ENCODE peak calls at places on chromosomes 11 and 22, in seven cellular contexts. L is AG04450; V is left colon; A is stimulated activated CD4-positive, alpha-beta T cell treated with anti-CD3 and anti-CD28 coated beads, Interleukin-1b, Interleukin-23, amount 100 ng/mL, for 24 hours; J is amniotic stem cell; O is activated CD4-positive, CD25-positive, alpha-beta regulatory T cell; D is stimulated activated naive B cell treated with anti-CD40 and anti-IgM and Interleukin-4, amounts not matched to agents 10 μg/mL and 1 μg/mL and 100 μg/mL, for 72 hours. H is an unnamed sample.

GRCh38 chr11:19577849-19578619 is 134.6 kb upstream of the NAV2 start:
- DNase-seq in L (no peak), V (peak), A (no peak), J (peak), O (no peak), D (no peak), H (no peak)

GRCh38 chr11:90589735-90590134 is 366.9 kb upstream of the CHORDC1 start:
- DNase-seq in L (no peak), V (no peak), A (no peak), J (no peak), O (no peak), D (no peak), H (no peak)

GRCh38 chr22:30127749-30128166 is 47.5 kb downstream of the HORMAD2 start:
- DNase-seq in L (peak), V (no peak), A (no peak), J (no peak), O (no peak), D (no peak), H (no peak)

GRCh38 chr11:45930951-45931563 is 8.6 kb downstream of the LARGE2 start:
- DNase-seq in L (no peak), V (no peak), A (no peak), J (no peak), O (no peak), D (no peak), H (no peak)

GRCh38 chr11:35158371-35159081 is 19.6 kb downstream of the CD44 start:
- DNase-seq in L (no peak), V (peak), A (no peak), J (no peak), O (no peak), D (no peak), H (no peak)

GRCh38 chr11:109939176-109939810 is 153.9 kb upstream of the ZC3H12C start:
- DNase-seq in L (peak), V (no peak), A (no peak), J (peak), O (no peak), D (no peak), H (no peak)

GRCh38 chr22:40156001-40156516 is 21.7 kb upstream of the TNRC6B start:
- DNase-seq in L (no peak), V (peak), A (no peak), J (peak), O (no peak), D (no peak), H (no peak)

GRCh38 chr11:28860898-28861297 is 752.7 kb downstream of the METTL15 start:
- DNase-seq in L (no peak), V (no peak), A (no peak), J (no peak), O (no peak), D (no peak), H (no peak)

GRCh38 chr11:15903246-15903645 is 453.1 kb downstream of the SOX6 start:
- DNase-seq in L (no peak), V (no peak), A (no peak), J (no peak), O (no peak), D (no peak), H (no peak)

H was measured in GM06990.